ENCODE peak calls at places on chromosomes 5 and 9, in eight cellular contexts. Q is Ammon's horn; O is spleen; Y is tibial artery; G is left colon; F is activated naive CD8-positive, alpha-beta T cell treated with anti-CD3 and anti-CD28 coated beads, Interleukin-2, amount 50 U/mL, for 24 hours; L is AML-193; A is KBM-7. P is an unnamed sample.

GRCh38 chr5:73826761-73827450 is 200.9 kb downstream of the ARHGEF28 start:
- DNase-seq in L (no peak), A (no peak), Y (no peak), O (no peak), Q (no peak), F (no peak), G (no peak), P (no peak)

GRCh38 chr5:4542145-4542778 is 597.9 kb upstream of the ADAMTS16 start:
- DNase-seq in Q (no peak), G (no peak), L (no peak), F (no peak), Y (no peak), O (no peak), A (no peak), P (no peak)

GRCh38 chr9:19160085-19160484 is 32.8 kb upstream of the PLIN2 start:
- DNase-seq in F (no peak), Y (no peak), L (no peak), Q (no peak), O (no peak), G (no peak), A (no peak), P (no peak)

GRCh38 chr9:95641591-95641990 is 124.8 kb upstream of the PTCH1 start:
- DNase-seq in Q (no peak), O (no peak), L (no peak), Y (no peak), A (no peak), G (peak), F (no peak), P (no peak)

GRCh38 chr9:3848445-3849114 is 322.8 kb upstream of the RFX3 start:
- DNase-seq in G (no peak), L (no peak), F (no peak), O (no peak), Y (no peak), Q (no peak), A (no peak), P (no peak)

GRCh38 chr9:37949576-37949975 is 45.6 kb upstream of the SLC25A51 start:
- DNase-seq in G (no peak), Y (no peak), Q (no peak), L (no peak), O (no peak), F (no peak), A (no peak), P (no peak)

GRCh38 chr9:5892456-5893133 is 1.9 kb downstream of the MLANA start:
- DNase-seq in F (no peak), Q (no peak), O (no peak), A (no peak), G (no peak), L (no peak), Y (no peak), P (no peak)

GRCh38 chr9:9920425-9920824 is 692.4 kb downstream of the PTPRD start:
- DNase-seq in O (no peak), Q (no peak), L (peak), A (no peak), F (no peak), G (no peak), Y (no peak), P (no peak)

GRCh38 chr5:103706939-103707682 is 144.5 kb upstream of the NUDT12 start:
- DNase-seq in A (no peak), G (no peak), O (no peak), Q (no peak), L (no peak), F (no peak), Y (no peak), P (no peak)

P was measured in stimulated activated naive B cell treated with anti-CD40 and anti-IgM and Interleukin-4, amounts not matched to agents 10 μg/mL and 1 μg/mL and 100 μg/mL, for 72 hours.